ENCODE peak calls at places on chromosomes 3 and 15, in ten cellular contexts. U is body of pancreas; S is colonic mucosa; T is astrocyte of the cerebellum; X is heart right ventricle; J is HEK293T; G is right atrium auricular region; N is activated CD4-positive, CD25-positive, alpha-beta regulatory T cell treated with anti-CD3 and anti-CD28 coated beads, Interleukin-2, amount 50 U/mL, for 72 hours; K is globus pallidus; E is stimulated activated CD4-positive, alpha-beta T cell treated with anti-CD3 and anti-CD28 coated beads, Interleukin-15, amount 100 ng/mL, for 1 hour. P is an unnamed sample.

GRCh38 chr3:112688085-112688769 is 47.3 kb upstream of the CCDC80 start:
- DNase-seq in T (no peak), N (no peak), J (no peak), G (no peak), S (no peak), E (no peak), U (no peak), X (no peak), K (no peak), P (no peak)

GRCh38 chr3:5531741-5532140 is 344.2 kb downstream of the EDEM1 start:
- DNase-seq in E (no peak), G (no peak), X (no peak), U (no peak), N (no peak), J (no peak), T (no peak), K (no peak), S (no peak), P (no peak)

GRCh38 chr3:49417516-49418120 is 4.7 kb downstream of the AMT start:
- DNase-seq in J (no peak), X (no peak), K (no peak), E (no peak), G (no peak), N (no peak), S (no peak), T (no peak), U (no peak), P (no peak)

GRCh38 chr15:51771773-51772172 is 20.4 kb downstream of the TMOD2 start:
- DNase-seq in G (no peak), S (no peak), T (no peak), J (no peak), X (no peak), N (no peak), E (no peak), U (no peak), K (no peak), P (no peak)

GRCh38 chr15:97902140-97902780 is 58.2 kb upstream of the ARRDC4 start:
- DNase-seq in T (no peak), U (no peak), E (no peak), X (no peak), N (no peak), K (no peak), S (no peak), J (no peak), G (no peak), P (no peak)

GRCh38 chr3:11847035-11847394 is 330 bp upstream of the TAMM41 start:
- DNase-seq in S (no peak), J (no peak), N (no peak), U (no peak), G (no peak), X (no peak), T (no peak), K (no peak), E (no peak), P (no peak)

GRCh38 chr3:183195266-183195665 is 32.7 kb upstream of the LAMP3 start:
- DNase-seq in J (no peak), U (no peak), S (no peak), T (no peak), X (no peak), N (no peak), E (no peak), K (no peak), G (no peak), P (no peak)

GRCh38 chr3:184058029-184058428 is 5.2 kb downstream of the HTR3C start:
- DNase-seq in T (no peak), K (no peak), X (no peak), G (no peak), S (no peak), U (no peak), J (no peak), E (no peak), N (no peak), P (no peak)

GRCh38 chr15:60758961-60759729 is 280.2 kb upstream of the ICE2 start:
- DNase-seq in U (no peak), K (no peak), T (peak; percentile 89), J (no peak), X (no peak), S (no peak), E (no peak), N (no peak), G (no peak), P (no peak)

GRCh38 chr15:93210995-93211394 is 122.0 kb upstream of the RGMA start:
- DNase-seq in N (no peak), X (no peak), U (no peak), E (no peak), G (no peak), K (no peak), J (no peak), T (no peak), S (no peak), P (no peak)

GRCh38 chr15:51692154-51692553 is 10.9 kb downstream of the SCG3 start:
- DNase-seq in U (no peak), K (no peak), N (no peak), J (no peak), T (no peak), X (no peak), G (no peak), E (no peak), S (no peak), P (no peak)

GRCh38 chr15:68407886-68408500 is 24.0 kb downstream of the ITGA11 start:
- DNase-seq in J (no peak), X (no peak), T (no peak), U (no peak), N (peak; percentile 21), E (no peak), K (no peak), S (no peak), G (peak; percentile 48), P (no peak)

GRCh38 chr3:170978335-170978745 is 48.2 kb downstream of the SLC2A2 start:
- DNase-seq in U (no peak), K (no peak), E (no peak), X (no peak), S (no peak), N (no peak), G (no peak), J (no peak), T (no peak), P (peak; percentile 12)

GRCh38 chr15:48451736-48452135 is 120.5 kb downstream of the DUT start:
- DNase-seq in N (no peak), T (no peak), S (no peak), K (no peak), G (no peak), U (no peak), E (no peak), X (no peak), J (no peak), P (no peak)